ENCODE peak calls at places on chromosomes 16 and 17, in nine cellular contexts. Z is tibial nerve, W is prostate gland, Q is heart left ventricle, E is ascending aorta, A is aorta, R is K562, D is H9, P is GM23338. X is an unnamed sample. For H3K27me3 and H3K4me1, the result is how much of the 10 kb centered on the place peaks cover.

GRCh38 chr17:35299108-35299507 is 56.2 kb downstream of the SLFN5 start:
- DNase-seq in Q (no peak), A (no peak), D (no peak), W (peak), Z (no peak), P (peak), E (no peak), R (no peak), X (peak)

GRCh38 chr17:29048440-29049360 is 5.8 kb downstream of the PIPOX start:
- DNase-seq in W (no peak), D (no peak), Z (no peak), A (no peak), P (peak), Q (no peak), E (no peak), R (no peak), X (no peak)

GRCh38 chr17:4902540-4902939 is 358 bp downstream of the CHRNE start:
- DNase-seq in D (no peak), Z (no peak), Q (no peak), E (no peak), P (no peak), W (no peak), A (no peak), R (peak), X (no peak)

GRCh38 chr16:48126801-48127644 is 28.8 kb downstream of the ABCC12 start:
- DNase-seq in A (no peak), W (peak), P (no peak), Q (no peak), E (no peak), D (no peak), Z (no peak), R (no peak), X (peak)

GRCh38 chr16:85329059-85329812 is 217.0 kb upstream of the CIBAR2 start:
- DNase-seq in W (no peak), D (peak), E (no peak), R (no peak), A (no peak), P (peak), Q (no peak), Z (no peak), X (no peak)

GRCh38 chr16:68328151-68328859 is 17.5 kb downstream of the PRMT7 start:
- DNase-seq in R (peak), W (peak), D (peak), P (peak), E (peak), A (peak), Q (peak), Z (peak), X (peak)

GRCh38 chr16:19885456-19886060 is 910 bp upstream of the GPRC5B start:
- DNase-seq in Z (no peak), P (peak), Q (no peak), A (no peak), R (no peak), W (no peak), E (no peak), D (peak), X (no peak)

GRCh38 chr16:76343761-76344160 is 66.6 kb downstream of the CNTNAP4 start:
- DNase-seq in W (no peak), D (no peak), Z (no peak), E (no peak), A (no peak), P (no peak), Q (no peak), R (no peak), X (no peak)

GRCh38 chr16:88374736-88375135 is 8.0 kb upstream of the ZNF469 start:
- DNase-seq in P (no peak), E (no peak), R (no peak), D (no peak), Z (no peak), W (no peak), A (peak), Q (no peak), X (no peak)

GRCh38 chr16:19991614-19992013 is 82.1 kb downstream of the GPR139 start:
- DNase-seq in Z (no peak), P (peak), R (peak), A (no peak), D (peak), Q (no peak), E (no peak), W (no peak), X (no peak)

GRCh38 chr16:83147244-83147643 is 520.5 kb downstream of the CDH13 start:
- DNase-seq in A (no peak), Z (no peak), R (no peak), Q (no peak), E (no peak), D (no peak), W (no peak), P (no peak), X (no peak)

GRCh38 chr16:57615813-57616212 is 12.6 kb upstream of the ADGRG1 start:
- DNase-seq in Z (no peak), E (peak), Q (no peak), R (no peak), P (no peak), A (peak), W (no peak), D (peak), X (no peak)

GRCh38 chr17:39218906-39219305 is 6.8 kb downstream of the STAC2 start:
- DNase-seq in P (no peak), Z (no peak), R (no peak), E (no peak), Q (no peak), W (no peak), D (peak), A (no peak), X (no peak)

GRCh38 chr17:38898812-38899348 is 26.5 kb upstream of the LASP1NB start:
- DNase-seq in W (no peak), R (peak), D (no peak), E (no peak), P (no peak), Z (no peak), A (no peak), Q (peak), X (no peak)

GRCh38 chr17:34616148-34616547 is 36.8 kb downstream of the TMEM132E start:
- DNase-seq in E (no peak), Q (no peak), D (peak), R (no peak), Z (no peak), A (no peak), W (no peak), P (peak), X (no peak)

GRCh38 chr17:53971361-53971760 is 148.6 kb downstream of the KIF2B start:
- DNase-seq in P (peak), W (no peak), D (no peak), A (no peak), Q (no peak), Z (no peak), E (no peak), R (no peak), X (no peak)

GRCh38 chr17:27226611-27227234 is 67.2 kb upstream of the WSB1 start:
- DNase-seq in E (no peak), A (no peak), Q (no peak), R (no peak), D (no peak), W (no peak), Z (no peak), P (no peak), X (no peak)

GRCh38 chr16:68351991-68352431 is 41.2 kb downstream of the PRMT7 start:
- DNase-seq in Q (no peak), A (peak), D (no peak), W (peak), P (no peak), E (no peak), Z (no peak), R (no peak), X (no peak)

GRCh38 chr16:89308391-89309333 is 91.2 kb downstream of the ZNF778 start:
- DNase-seq in D (peak), Z (no peak), A (no peak), W (no peak), Q (no peak), R (peak), E (no peak), P (peak), X (no peak)

GRCh38 chr16:85384831-85385462 is 228.2 kb upstream of the GSE1 start:
- DNase-seq in D (no peak), Z (no peak), Q (peak), A (no peak), E (no peak), R (no peak), P (peak), W (peak), X (peak)

GRCh38 chr16:12951392-12951791 is 50.0 kb downstream of the SHISA9 start:
- DNase-seq in A (no peak), Z (no peak), R (no peak), D (no peak), W (no peak), P (peak), E (no peak), Q (no peak), X (no peak)

GRCh38 chr16:49700928-49701685 is 154.8 kb downstream of the ZNF423 start:
- DNase-seq in P (peak), A (no peak), Q (no peak), Z (no peak), W (no peak), D (no peak), E (no peak), R (no peak), X (no peak)

GRCh38 chr16:87657621-87658192 is 55.4 kb downstream of the JPH3 start:
- DNase-seq in E (no peak), Q (no peak), A (no peak), D (peak), P (peak), Z (no peak), W (no peak), R (peak), X (no peak)

GRCh38 chr16:17205279-17206139 is 265.3 kb downstream of the XYLT1 start:
- DNase-seq in Q (no peak), D (peak), W (peak), Z (no peak), A (no peak), R (no peak), E (no peak), P (peak), X (no peak)

GRCh38 chr16:1533443-1533951 is at the start of gene TMEM204:
- DNase-seq in D (no peak), P (peak), A (peak), R (no peak), Z (peak), E (peak), W (no peak), Q (peak), X (peak)

GRCh38 chr17:57487552-57487951 is 231.2 kb downstream of the MSI2 start:
- DNase-seq in W (no peak), R (no peak), D (no peak), P (no peak), E (no peak), Q (no peak), Z (no peak), A (no peak), X (no peak)

GRCh38 chr17:43210576-43210975 is 1.1 kb upstream of the TMEM106A start:
- DNase-seq in R (no peak), W (no peak), Q (no peak), D (no peak), P (no peak), A (no peak), Z (no peak), E (no peak), X (no peak)
- H3K27me3 ChIP-seq in R (under half), W (under half), Q (under half), D (under half), P (under half), A (under half), Z (under half), E (under half), X (under half)

GRCh38 chr17:77735341-77736206 is 222.9 kb upstream of the TNRC6C start:
- DNase-seq in W (no peak), Z (no peak), E (peak), R (peak), Q (peak), A (peak), P (no peak), D (peak), X (peak)
- H3K27ac ChIP-seq in W (peak), Z (peak), E (peak), R (no peak), Q (peak), A (peak), P (no peak), D (no peak), X (no peak)

GRCh38 chr17:62627219-62627903 is at the start of gene MRC2:
- DNase-seq in R (peak), D (peak), Z (no peak), W (peak), Q (peak), E (peak), P (peak), A (peak), X (peak)
- H3K4me1 ChIP-seq in R (under half), D (under half), Z (under half), W (under half), Q (under half), E (under half), P (under half), A (under half), X (under half)

DNA sequence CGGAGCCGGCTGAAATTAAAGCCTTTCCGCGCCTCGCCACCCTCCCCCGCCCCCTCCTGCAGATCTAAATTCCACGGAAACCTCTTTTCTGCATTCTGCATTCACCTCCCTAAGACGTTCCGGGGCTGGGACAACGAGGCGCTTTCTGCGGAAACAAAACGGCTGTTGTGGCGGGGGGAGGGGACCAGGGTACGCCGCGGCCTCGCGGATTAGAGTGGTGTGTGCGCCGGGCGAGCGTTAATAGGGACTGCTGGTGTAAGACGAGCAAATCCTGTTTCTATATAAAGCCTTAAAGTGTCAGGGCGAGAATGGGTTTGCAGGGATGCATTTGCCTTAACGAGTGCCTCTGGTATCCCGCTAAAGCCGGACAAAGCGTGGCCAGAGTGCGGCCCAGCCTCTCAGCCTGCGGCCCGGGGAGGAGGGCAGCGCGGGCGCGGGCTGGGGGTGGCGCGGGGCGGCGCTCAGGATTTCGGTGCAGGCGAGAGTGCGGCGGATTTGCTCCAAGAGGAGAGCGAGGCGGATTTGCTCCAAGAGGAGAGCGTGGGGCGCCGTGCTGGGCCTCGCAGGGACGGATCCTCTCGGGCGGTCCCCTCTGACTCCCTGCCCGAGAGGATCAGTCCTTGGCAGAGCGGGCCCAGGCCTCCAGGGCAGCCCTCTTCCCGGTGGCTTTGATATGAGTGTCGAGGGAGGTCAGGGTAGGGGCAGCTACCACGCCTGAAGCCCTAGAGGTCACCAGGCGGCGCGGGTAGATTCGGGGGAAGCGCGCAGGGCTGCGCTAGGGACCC is 5.1 kb downstream of the BAHCC1 start:
- DNase-seq in D (peak), E (no peak), A (no peak), P (peak), W (no peak), Q (no peak), R (peak), Z (no peak), X (no peak)
- H3K27me3 ChIP-seq in D (under half), E (under half), A (under half), P (half or more), W (under half), Q (under half), R (under half), Z (under half), X (under half)

DNA sequence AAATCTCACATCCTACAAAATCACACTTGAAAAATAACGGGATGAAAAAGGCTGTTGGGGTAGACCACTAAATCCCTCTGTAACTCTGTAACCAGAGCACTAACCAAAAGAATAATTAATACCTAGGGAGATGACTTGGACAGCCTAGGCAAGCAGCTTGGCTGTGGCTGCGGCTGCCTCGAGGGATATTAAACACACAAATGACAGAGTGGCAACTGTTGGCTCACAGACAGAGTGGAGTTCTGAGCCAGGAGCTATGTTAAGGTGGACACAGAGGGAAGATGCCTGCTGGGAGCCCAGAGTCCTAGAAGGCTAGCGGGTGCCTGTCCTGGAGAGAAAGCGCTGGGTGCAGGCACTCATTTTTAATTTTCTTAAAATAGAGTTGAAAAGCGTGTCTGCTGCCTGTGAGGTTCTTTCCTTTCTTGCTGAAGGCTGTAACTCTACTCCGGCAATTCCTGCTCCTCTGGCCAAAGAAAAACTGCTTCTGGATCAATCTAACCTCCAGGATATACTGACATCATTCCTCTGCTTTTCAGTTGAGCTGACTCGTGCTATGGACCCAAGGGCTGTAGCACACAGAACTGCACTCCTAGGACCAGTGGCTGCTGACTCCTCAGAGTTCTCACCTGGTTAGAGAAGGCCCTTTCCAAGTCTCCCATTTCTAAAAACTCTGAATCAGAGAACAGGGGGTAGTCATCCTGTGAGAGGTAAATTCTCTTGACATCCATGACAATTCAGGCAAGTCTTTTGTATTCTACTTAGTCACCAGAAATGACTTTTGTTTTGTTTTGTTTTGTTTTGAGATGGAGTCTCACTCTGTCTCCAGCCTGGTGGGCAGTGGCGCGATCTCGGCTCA is 147.9 kb downstream of the STX8 start:
- DNase-seq in E (no peak), W (no peak), D (no peak), A (no peak), R (no peak), Z (no peak), Q (peak), P (no peak), X (peak)
- H3K27ac ChIP-seq in E (no peak), W (no peak), D (no peak), A (no peak), R (no peak), Z (no peak), Q (no peak), P (peak), X (no peak)

DNA sequence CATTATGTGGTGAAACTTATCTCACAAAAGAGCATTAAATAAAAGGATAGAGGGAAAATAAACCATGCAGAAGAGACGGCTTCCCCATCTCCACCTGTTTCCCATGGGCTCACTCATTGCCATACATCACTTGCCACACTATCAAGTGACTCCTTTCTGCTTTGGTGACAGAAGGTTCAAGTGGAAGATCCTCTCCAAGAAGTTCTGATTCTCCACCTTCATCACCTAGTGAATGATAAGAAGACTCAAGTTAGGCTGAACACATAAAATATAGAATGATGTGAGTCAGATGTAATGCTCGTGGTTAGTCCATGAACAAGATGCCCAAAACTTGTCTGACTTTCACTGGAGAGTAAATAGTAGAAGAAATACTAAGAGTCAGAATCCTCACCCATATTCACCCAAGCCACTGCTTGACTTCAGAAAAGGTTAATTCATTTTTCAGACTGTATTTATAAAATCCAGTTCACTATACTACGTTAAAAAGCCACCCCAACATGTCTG is 100.1 kb upstream of the TOB1 start:
- DNase-seq in Z (no peak), E (no peak), A (no peak), D (no peak), W (no peak), P (no peak), R (no peak), Q (no peak), X (no peak)
- H3K4me1 ChIP-seq in Z (under half), E (under half), A (under half), D (under half), W (under half), P (under half), R (under half), Q (under half), X (under half)

DNA sequence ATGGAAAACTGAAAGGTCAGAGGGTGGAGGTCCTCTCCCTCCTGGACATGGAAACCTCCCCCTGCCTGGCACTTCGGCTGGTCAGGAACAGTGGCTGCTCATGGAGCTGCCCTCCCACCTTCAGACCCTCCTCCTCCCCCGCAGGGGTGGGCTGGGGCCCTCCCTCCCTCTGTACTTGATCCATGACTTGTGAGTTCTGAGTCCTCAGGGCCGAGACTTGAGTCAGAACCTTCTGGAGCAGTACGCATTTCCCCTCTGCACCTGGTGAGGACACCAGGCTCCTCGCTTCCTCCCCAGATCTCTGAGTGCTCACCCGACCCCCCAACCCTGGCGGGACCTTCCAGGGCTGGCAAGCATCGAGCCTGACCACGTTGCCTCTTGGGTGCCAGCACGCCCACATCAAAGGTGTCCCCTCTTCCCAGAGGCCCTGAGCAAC is 98.2 kb upstream of the CBX4 start:
- DNase-seq in W (no peak), E (no peak), Z (no peak), R (no peak), P (no peak), D (no peak), A (no peak), Q (no peak), X (no peak)
- H3K27me3 ChIP-seq in W (under half), E (under half), Z (under half), R (under half), P (under half), D (under half), A (under half), Q (under half), X (under half)

X was measured in foreskin keratinocyte.